ENCODE peak calls at places on chromosomes 11 and 22, in five cellular contexts. G is Calu3, E is brain microvascular endothelial cell, P is K562, A is fibroblast of pulmonary artery. W is an unnamed sample.

GRCh38 chr11:69475141-69475865 is 6.2 kb upstream of the LINC01488 start:
- DNase-seq in A (no peak), P (no peak), G (no peak), E (no peak), W (no peak)

GRCh38 chr11:9868641-9869040 is 204.8 kb downstream of the SWAP70 start:
- DNase-seq in A (no peak), P (no peak), E (no peak), G (no peak), W (no peak)

GRCh38 chr22:28956506-28956905 is 73.1 kb downstream of the ZNRF3 start:
- DNase-seq in E (no peak), G (no peak), A (no peak), P (no peak), W (no peak)

GRCh38 chr11:115660072-115660805 is 156.0 kb upstream of the CADM1 start:
- DNase-seq in P (no peak), A (no peak), E (no peak), G (no peak), W (no peak)

GRCh38 chr11:128261011-128261421 is 326.3 kb downstream of the ETS1 start:
- DNase-seq in P (no peak), A (no peak), G (no peak), E (no peak), W (no peak)

GRCh38 chr11:86202013-86202336 is 42.6 kb upstream of the EED start:
- DNase-seq in P (no peak), A (no peak), G (no peak), E (no peak), W (no peak)

GRCh38 chr22:20131593-20131855 is at the start of gene ZDHHC8:
- DNase-seq in P (peak), G (peak), E (no peak), A (no peak), W (no peak)

GRCh38 chr11:57778318-57779037 is 16.9 kb downstream of the CTNND1 start:
- DNase-seq in G (peak), E (peak), A (peak), P (peak), W (peak)

GRCh38 chr22:19763141-19764049 is 2.8 kb downstream of the TBX1 start:
- DNase-seq in E (no peak), P (no peak), A (no peak), G (no peak), W (no peak)

GRCh38 chr22:24244144-24244787 is 616 bp downstream of the GGT5 start:
- DNase-seq in P (peak), A (peak), E (peak), G (no peak), W (no peak)

GRCh38 chr11:43316451-43316850 is 4.7 kb downstream of the API5 start:
- DNase-seq in P (no peak), E (peak), G (peak), A (no peak), W (no peak)

GRCh38 chr11:111674941-111675340 is 72.7 kb downstream of the SIK2 start:
- DNase-seq in A (no peak), P (no peak), E (no peak), G (no peak), W (peak)

GRCh38 chr11:832529-833113 is at the start of gene CD151:
- DNase-seq in A (peak), G (peak), E (no peak), P (peak), W (no peak)

GRCh38 chr11:132158091-132158490 is 787.7 kb downstream of the NTM start:
- DNase-seq in A (peak), P (no peak), G (no peak), E (no peak), W (peak)

GRCh38 chr11:19810852-19811251 is 98.2 kb downstream of the NAV2 start:
- DNase-seq in E (no peak), A (no peak), P (no peak), G (no peak), W (no peak)
- TF ChIP-seq CTCF in E (no peak), A (no peak), P (no peak), G (no peak), W (no peak)

GRCh38 chr22:36423461-36424404 is 36.0 kb upstream of the MYH9 start:
- DNase-seq in P (peak), G (no peak), E (peak), A (peak), W (no peak)
- TF ChIP-seq CTCF in P (peak), G (no peak), E (no peak), A (no peak), W (no peak)

GRCh38 chr11:97280347-97280746 is 890.5 kb downstream of the JRKL start:
- DNase-seq in G (no peak), E (no peak), P (no peak), A (no peak), W (no peak)

GRCh38 chr11:97279341-97279740 is 889.5 kb downstream of the JRKL start:
- DNase-seq in P (no peak), E (no peak), A (no peak), G (no peak), W (no peak)
- TF ChIP-seq CTCF in P (no peak), E (no peak), A (no peak), G (no peak), W (no peak)

GRCh38 chr11:126145954-126146353 is 65.5 kb downstream of the RPUSD4 start:
- DNase-seq in A (no peak), G (no peak), E (no peak), P (no peak), W (no peak)

GRCh38 chr11:126149759-126150236 is 61.7 kb downstream of the RPUSD4 start:
- DNase-seq in P (no peak), A (no peak), E (no peak), G (no peak), W (no peak)

GRCh38 chr11:126146454-126147192 is 64.8 kb downstream of the RPUSD4 start:
- DNase-seq in G (no peak), E (no peak), A (no peak), P (no peak), W (no peak)

GRCh38 chr11:126148317-126148716 is 63.1 kb downstream of the RPUSD4 start:
- DNase-seq in P (no peak), E (no peak), G (no peak), A (no peak), W (no peak)

GRCh38 chr11:126147268-126148111 is 64.0 kb downstream of the RPUSD4 start:
- DNase-seq in A (no peak), P (no peak), G (no peak), E (no peak), W (no peak)
- TF ChIP-seq CTCF in A (no peak), P (no peak), G (no peak), E (no peak), W (no peak)

GRCh38 chr11:65572356-65573043 is at the start of gene FAM89B:
- DNase-seq in P (peak), G (peak), A (peak), E (peak), W (peak)

GRCh38 chr11:65571940-65572339 is 398 bp upstream of the FAM89B start:
- DNase-seq in P (peak), E (no peak), A (peak), G (peak), W (peak)

GRCh38 chr11:65569164-65569972 is 909 bp upstream of the ZNRD2 start:
- DNase-seq in A (no peak), E (no peak), G (no peak), P (no peak), W (no peak)

GRCh38 chr11:65571420-65571819 is 918 bp upstream of the FAM89B start:
- DNase-seq in A (no peak), P (no peak), E (no peak), G (no peak), W (no peak)

DNA sequence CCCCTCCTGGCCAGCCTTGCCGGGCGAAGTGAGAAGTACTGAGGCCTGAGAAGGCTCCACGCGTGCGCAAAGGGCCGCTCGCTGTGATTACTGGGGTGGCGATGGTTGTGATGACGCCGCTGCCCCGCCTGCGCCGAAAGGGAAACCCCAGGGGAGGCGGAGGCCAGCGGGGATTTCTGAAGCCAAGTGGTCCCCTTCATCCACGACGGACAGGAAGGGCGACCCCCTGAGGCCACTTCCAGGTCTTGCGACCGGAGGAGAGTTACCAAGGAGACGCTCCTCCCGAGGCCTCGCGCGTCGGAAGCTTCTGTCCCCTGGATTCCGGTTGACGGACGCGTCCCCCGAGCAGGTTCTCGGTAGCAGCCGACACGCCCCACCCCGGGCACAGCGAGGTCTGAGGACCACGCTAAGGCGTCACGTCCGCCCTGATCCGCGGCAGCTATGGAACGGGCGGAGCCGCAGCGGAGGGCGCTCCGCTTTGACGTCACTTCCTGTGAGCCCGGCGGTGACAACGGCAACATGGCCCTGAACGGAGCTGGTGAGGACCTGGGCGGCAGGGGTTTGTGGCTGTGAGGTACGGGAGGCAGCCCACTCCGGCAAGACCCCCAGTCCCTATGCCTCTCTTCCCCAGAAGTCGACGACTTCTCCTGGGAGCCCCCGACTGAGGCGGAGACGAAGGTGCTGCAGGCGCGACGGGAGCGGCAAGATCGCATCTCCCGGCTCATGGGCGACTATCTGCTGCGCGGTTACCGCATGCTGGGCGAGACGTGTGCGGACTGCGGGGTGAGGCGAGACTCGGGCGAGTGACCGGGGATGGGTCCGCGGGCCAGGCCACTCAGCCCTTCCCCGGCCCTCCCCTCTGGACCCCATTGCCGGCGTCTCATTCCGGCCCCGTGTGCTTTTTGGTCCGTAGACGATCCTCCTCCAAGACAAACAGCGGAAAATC is at the start of gene ZNRD2:
- DNase-seq in P (peak), E (peak), G (peak), A (peak), W (peak)
- TF ChIP-seq CTCF in P (peak), E (peak), G (peak), A (peak), W (peak)

DNA sequence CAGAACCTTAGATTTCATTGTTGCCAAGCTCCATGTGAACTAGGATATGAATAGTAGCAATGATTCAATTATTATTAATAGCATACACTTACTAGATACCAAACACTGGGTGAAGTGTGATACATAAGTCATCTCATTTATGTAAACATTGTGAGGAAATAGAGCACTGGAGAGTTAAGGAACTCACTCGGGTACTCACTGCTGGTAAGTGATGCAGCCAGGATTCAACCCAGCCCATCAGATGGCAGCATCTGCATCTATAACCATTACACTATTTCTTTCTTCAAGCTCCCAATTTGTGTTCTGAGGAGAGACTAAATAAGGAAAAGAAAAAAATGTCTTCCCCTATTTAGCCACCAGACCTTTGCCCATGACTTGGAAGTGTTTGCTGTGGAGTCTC is 10.2 kb upstream of the ALG8 start:
- DNase-seq in G (no peak), A (peak), P (no peak), E (peak), W (peak)
- TF ChIP-seq CTCF in G (no peak), A (peak), P (peak), E (peak), W (peak)

GRCh38 chr22:39472570-39473556 is 16.1 kb downstream of the MGAT3 start:
- DNase-seq in A (peak), E (peak), P (peak), G (peak), W (no peak)

GRCh38 chr22:39473856-39474255 is 17.0 kb downstream of the MGAT3 start:
- DNase-seq in E (no peak), P (no peak), G (no peak), A (no peak), W (no peak)

GRCh38 chr22:39470462-39471335 is 13.9 kb downstream of the MGAT3 start:
- DNase-seq in G (peak), A (no peak), E (no peak), P (peak), W (no peak)

GRCh38 chr22:39469681-39470461 is 13.1 kb downstream of the MGAT3 start:
- DNase-seq in P (no peak), A (no peak), G (peak), E (no peak), W (no peak)

GRCh38 chr22:39471421-39472141 is 14.8 kb downstream of the MGAT3 start:
- DNase-seq in A (peak), E (peak), P (peak), G (peak), W (peak)
- TF ChIP-seq CTCF in A (no peak), E (no peak), P (no peak), G (no peak), W (no peak)

DNA sequence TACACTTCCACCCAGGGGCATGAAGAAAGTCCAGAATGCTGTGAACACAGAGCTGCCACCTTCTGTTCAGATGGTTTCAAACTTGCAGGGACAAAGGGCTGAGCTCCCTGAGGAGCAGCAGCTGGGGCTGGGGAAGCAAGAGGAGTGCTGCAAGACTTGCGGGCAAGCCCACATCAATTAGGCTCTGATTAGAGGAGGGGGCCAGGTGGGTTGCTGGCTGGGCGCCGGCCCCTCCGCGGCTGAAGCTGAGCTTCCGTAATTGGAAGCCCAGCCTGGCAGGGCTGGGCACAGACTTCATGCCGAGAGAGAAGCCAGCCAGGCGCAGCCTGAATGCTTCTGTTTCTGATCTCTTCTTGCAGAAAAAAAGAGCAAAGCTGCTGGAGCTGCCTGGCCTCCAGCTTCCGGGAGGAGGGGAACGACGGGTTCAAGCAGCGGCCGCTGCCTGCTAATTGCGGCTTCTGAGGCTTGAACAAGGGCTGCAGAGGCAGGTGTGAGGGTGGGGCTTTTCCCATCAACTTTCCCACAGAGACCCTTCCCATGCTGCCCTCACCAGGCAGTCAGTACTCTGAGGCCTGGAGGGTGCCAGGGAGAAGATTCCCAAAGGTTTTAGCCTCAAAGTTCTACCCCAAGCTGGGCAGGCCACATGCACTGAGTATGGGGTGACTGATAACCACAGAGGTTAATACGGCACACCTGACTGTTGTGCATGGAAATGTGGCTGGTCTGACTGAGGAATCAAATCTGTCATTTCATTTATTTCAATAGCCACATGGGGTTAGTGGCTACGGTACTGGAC is 91.1 kb upstream of the LMO1 start:
- DNase-seq in E (no peak), P (no peak), A (no peak), G (peak), W (no peak)
- TF ChIP-seq CTCF in E (peak), P (no peak), A (no peak), G (no peak), W (no peak)

GRCh38 chr11:64021742-64022067 is 14.0 kb upstream of the FLRT1 start:
- DNase-seq in E (no peak), A (no peak), P (no peak), G (no peak), W (no peak)
- TF ChIP-seq CTCF in E (no peak), A (no peak), P (no peak), G (no peak), W (no peak)

W was measured in HFFc6.